ENCODE peak calls at places on chromosomes 12 and 14, in nine cellular contexts. Y is IMR-90, U is uterus, F is lower leg skin, D is transverse colon, H is H54, S is GM12891, G is right lobe of liver, M is K562. C is an unnamed sample.

GRCh38 chr12:124747426-124748161 is 116.1 kb downstream of the SCARB1 start:
- DNase-seq in Y (peak; percentile 92), U (no peak), F (no peak), D (peak; percentile 42), H (peak; percentile 84), S (no peak), G (no peak), M (no peak), C (no peak)

GRCh38 chr12:69553626-69554248 is 31.5 kb upstream of the CCT2 start:
- DNase-seq in Y (peak; percentile 72), U (no peak), F (peak; percentile 33), D (no peak), H (no peak), S (no peak), G (no peak), M (peak; percentile 22), C (no peak)

GRCh38 chr14:90842726-90843125 is 26.5 kb upstream of the TTC7B start:
- DNase-seq in Y (no peak), U (no peak), F (peak; percentile 12), D (no peak), H (no peak), S (no peak), G (no peak), M (no peak), C (no peak)

GRCh38 chr12:24246921-24247320 is 297.5 kb upstream of the SOX5 start:
- DNase-seq in Y (no peak), U (no peak), F (no peak), D (no peak), H (no peak), S (no peak), G (no peak), M (no peak), C (no peak)

GRCh38 chr14:91223028-91223783 is 21.3 kb downstream of the GPR68 start:
- DNase-seq in Y (no peak), U (no peak), F (no peak), D (no peak), H (no peak), S (no peak), G (no peak), M (no peak), C (no peak)

GRCh38 chr12:96522283-96522682 is 32.9 kb downstream of the CFAP54 start:
- DNase-seq in Y (no peak), U (no peak), F (no peak), D (no peak), H (no peak), S (no peak), G (no peak), M (no peak), C (no peak)

GRCh38 chr14:72389200-72389599 is 457.0 kb downstream of the RGS6 start:
- DNase-seq in Y (no peak), U (no peak), F (no peak), D (no peak), H (no peak), S (no peak), G (no peak), M (no peak), C (no peak)

GRCh38 chr12:67651380-67651695 is 2.8 kb downstream of the DYRK2 start:
- DNase-seq in Y (peak; percentile 59), U (no peak), F (no peak), D (peak; percentile 30), H (peak; percentile 32), S (no peak), G (no peak), M (no peak), C (peak; percentile 69)

GRCh38 chr14:63852817-63853730 is at the start of gene SYNE2:
- DNase-seq in Y (peak; percentile 65), U (peak; percentile 79), F (peak; percentile 55), D (peak; percentile 86), H (peak; percentile 81), S (peak; percentile 86), G (peak; percentile 87), M (peak; percentile 60), C (peak; percentile 72)

GRCh38 chr14:63855272-63855671 is 2.5 kb downstream of the SYNE2 start:
- DNase-seq in Y (no peak), U (no peak), F (no peak), D (no peak), H (no peak), S (no peak), G (no peak), M (no peak), C (no peak)

GRCh38 chr14:63854330-63854729 is 1.5 kb downstream of the SYNE2 start:
- DNase-seq in Y (no peak), U (no peak), F (no peak), D (no peak), H (no peak), S (no peak), G (no peak), M (no peak), C (no peak)

GRCh38 chr14:63852271-63852816 is 460 bp upstream of the SYNE2 start:
- DNase-seq in Y (peak; percentile 20), U (no peak), F (no peak), D (no peak), H (no peak), S (no peak), G (no peak), M (no peak), C (no peak)

GRCh38 chr14:63853831-63854293 is 1.1 kb downstream of the SYNE2 start:
- DNase-seq in Y (peak; percentile 52), U (peak; percentile 46), F (peak; percentile 79), D (peak; percentile 70), H (peak; percentile 56), S (no peak), G (peak; percentile 65), M (no peak), C (peak; percentile 60)
- TF ChIP-seq POLR2A in Y (no peak), U (peak; percentile 31), F (no peak), D (no peak), H (no peak), S (no peak), G (no peak), M (no peak), C (no peak)

DNA sequence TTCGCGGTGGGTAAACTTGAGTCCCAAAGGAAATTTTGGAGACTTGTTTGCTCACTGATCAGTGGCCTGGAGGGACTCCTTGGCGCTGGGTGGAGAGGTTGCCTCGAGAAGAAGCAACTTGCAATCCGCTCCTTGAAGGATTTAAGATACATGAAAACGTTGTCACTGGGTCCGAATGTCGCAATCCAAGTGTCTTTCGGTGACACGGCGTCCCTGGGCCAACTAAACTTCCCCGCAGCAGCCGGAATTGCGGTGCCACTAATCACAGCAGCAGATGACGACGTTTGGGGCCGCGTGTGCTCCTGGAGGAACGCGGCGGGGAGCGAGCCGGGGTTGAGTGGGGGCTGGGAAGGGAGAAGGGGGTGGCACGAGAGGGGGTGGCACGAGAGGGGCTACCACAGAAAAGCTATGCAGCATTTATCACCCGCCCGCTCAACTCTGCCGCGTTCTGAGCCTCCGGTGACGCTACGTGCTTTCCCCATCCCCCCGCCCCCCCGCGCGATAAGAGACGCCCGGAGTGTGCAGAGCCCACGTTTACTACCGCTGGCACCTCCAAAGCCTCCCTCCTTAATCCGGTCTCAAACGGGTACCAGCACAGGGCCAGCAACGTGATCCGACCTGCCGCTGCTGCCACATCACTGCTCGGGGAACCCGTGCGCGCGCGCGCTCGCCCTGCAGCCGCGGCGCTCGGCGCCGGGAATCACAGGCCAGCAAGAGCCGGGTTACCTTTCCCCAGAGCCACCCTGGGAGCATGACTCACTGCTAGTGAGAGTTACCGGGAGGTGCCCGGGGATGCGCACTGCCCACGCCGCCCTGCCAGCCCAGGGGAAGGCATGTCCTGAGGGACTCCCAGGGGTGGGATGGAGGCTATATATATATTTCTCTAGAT is 858 bp upstream of the BHLHE41 start:
- DNase-seq in Y (peak; percentile 73), U (peak; percentile 80), F (peak; percentile 79), D (peak; percentile 83), H (peak; percentile 88), S (no peak), G (peak; percentile 81), M (no peak), C (peak; percentile 88)
- TF ChIP-seq POLR2A in Y (peak; percentile 65), U (no peak), F (no peak), D (peak; percentile 88), H (peak; percentile 43), S (no peak), G (peak; percentile 50), M (no peak), C (no peak)

DNA sequence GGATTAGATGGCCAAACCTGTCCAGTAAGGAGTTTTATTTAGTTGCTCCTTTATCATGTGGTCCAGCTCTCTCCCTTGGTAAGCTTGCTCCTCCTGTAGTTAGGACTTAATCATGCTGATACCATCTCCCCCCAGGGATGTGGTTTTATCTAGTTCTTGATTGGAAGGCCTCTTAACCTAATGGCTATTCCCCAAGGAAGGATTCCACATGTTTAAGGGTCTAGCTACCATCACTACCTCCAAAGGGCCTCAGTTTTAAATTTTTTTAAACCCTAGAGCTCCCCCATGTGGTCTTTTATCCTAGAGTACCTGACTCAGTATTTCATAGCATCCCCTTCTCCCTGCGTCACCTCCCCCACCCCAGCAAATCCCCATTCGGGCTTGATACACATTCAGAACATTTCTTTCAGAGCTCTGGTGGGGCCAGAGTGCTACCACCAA is 22.5 kb downstream of the MAP3K12 start:
- DNase-seq in Y (no peak), U (no peak), F (no peak), D (no peak), H (no peak), S (no peak), G (no peak), M (no peak), C (no peak)
- TF ChIP-seq POLR2A in Y (no peak), U (no peak), F (no peak), D (no peak), H (no peak), S (no peak), G (no peak), M (peak; percentile 41), C (no peak)

GRCh38 chr12:93737457-93738198 is 60.5 kb downstream of the CRADD start:
- DNase-seq in Y (no peak), U (no peak), F (no peak), D (no peak), H (no peak), S (no peak), G (no peak), M (peak; percentile 44), C (no peak)

GRCh38 chr12:93733928-93734327 is 56.8 kb downstream of the CRADD start:
- DNase-seq in Y (no peak), U (no peak), F (no peak), D (no peak), H (no peak), S (no peak), G (no peak), M (no peak), C (no peak)

GRCh38 chr12:93738199-93739058 is 61.3 kb downstream of the CRADD start:
- DNase-seq in Y (no peak), U (peak; percentile 56), F (no peak), D (no peak), H (no peak), S (no peak), G (no peak), M (no peak), C (no peak)

GRCh38 chr12:93734784-93735183 is 57.6 kb downstream of the CRADD start:
- DNase-seq in Y (peak; percentile 4), U (no peak), F (no peak), D (no peak), H (no peak), S (no peak), G (no peak), M (no peak), C (no peak)

DNA sequence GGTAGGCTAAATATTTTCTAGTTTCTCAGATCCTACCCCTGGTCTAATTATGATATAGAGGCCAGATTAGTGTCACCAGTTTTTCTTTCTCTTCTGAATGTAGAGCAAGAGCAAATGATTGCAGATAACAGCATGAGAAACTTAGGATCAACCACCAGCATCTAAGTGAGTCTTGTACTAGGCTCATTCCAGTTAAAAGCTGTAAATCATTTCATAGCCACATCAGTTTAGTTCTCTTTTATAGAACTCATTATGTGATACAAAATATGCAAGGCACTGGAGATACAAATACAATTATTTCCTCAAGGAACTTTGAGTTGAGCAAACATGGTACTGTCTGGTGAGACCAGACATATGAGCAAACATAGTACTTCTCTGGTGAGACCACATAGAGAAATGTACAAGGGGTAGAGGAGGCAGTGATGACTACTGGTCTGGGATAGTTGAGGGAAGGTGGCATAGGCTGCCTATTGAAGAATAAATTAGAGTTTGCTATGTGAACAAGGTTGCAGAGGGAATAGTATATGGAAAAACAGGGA is 59.5 kb downstream of the CRADD start:
- DNase-seq in Y (no peak), U (no peak), F (no peak), D (no peak), H (no peak), S (no peak), G (no peak), M (no peak), C (no peak)
- TF ChIP-seq POLR2A in Y (no peak), U (no peak), F (no peak), D (no peak), H (no peak), S (no peak), G (no peak), M (no peak), C (no peak)